ENCODE peak calls at places on chromosomes 3 and 15, in nine cellular contexts. One of them, this sample, is unnamed.

GRCh38 chr15:70758790-70759462 is 4.4 kb downstream of the UACA start:
- DNase-seq in OCI-LY7: no peak
- DNase-seq in AML-193: no peak
- DNase-seq in astrocyte of the hippocampus: no peak
- DNase-seq in substantia nigra: no peak
- DNase-seq in naive thymus-derived CD8-positive, alpha-beta T cell: no peak
- DNase-seq in left colon: no peak
- DNase-seq in activated gamma-delta T cell treated with Interleukin-2 at 50 U/mL for 16 hours: no peak
- DNase-seq in NCI-H345: no peak
- DNase-seq in this sample: no peak

GRCh38 chr3:160006282-160007163 is 17.9 kb downstream of the IL12A start:
- DNase-seq in OCI-LY7: peak
- DNase-seq in AML-193: peak
- DNase-seq in astrocyte of the hippocampus: peak
- DNase-seq in substantia nigra: peak
- DNase-seq in naive thymus-derived CD8-positive, alpha-beta T cell: no peak
- DNase-seq in left colon: no peak
- DNase-seq in activated gamma-delta T cell treated with Interleukin-2 at 50 U/mL for 16 hours: no peak
- DNase-seq in NCI-H345: peak
- DNase-seq in this sample: no peak

GRCh38 chr3:184005981-184006507 is 11.6 kb downstream of the ABCC5 start:
- DNase-seq in OCI-LY7: peak
- DNase-seq in AML-193: no peak
- DNase-seq in astrocyte of the hippocampus: peak
- DNase-seq in substantia nigra: no peak
- DNase-seq in naive thymus-derived CD8-positive, alpha-beta T cell: no peak
- DNase-seq in left colon: peak
- DNase-seq in activated gamma-delta T cell treated with Interleukin-2 at 50 U/mL for 16 hours: no peak
- DNase-seq in NCI-H345: peak
- DNase-seq in this sample: peak

GRCh38 chr15:38391186-38391585 is 62.7 kb upstream of the FAM98B start:
- DNase-seq in OCI-LY7: no peak
- DNase-seq in AML-193: no peak
- DNase-seq in astrocyte of the hippocampus: peak
- DNase-seq in substantia nigra: no peak
- DNase-seq in naive thymus-derived CD8-positive, alpha-beta T cell: no peak
- DNase-seq in left colon: no peak
- DNase-seq in activated gamma-delta T cell treated with Interleukin-2 at 50 U/mL for 16 hours: no peak
- DNase-seq in NCI-H345: no peak
- DNase-seq in this sample: no peak

GRCh38 chr15:72851586-72851985 is 68.0 kb upstream of the ADPGK start:
- DNase-seq in OCI-LY7: no peak
- DNase-seq in AML-193: no peak
- DNase-seq in astrocyte of the hippocampus: no peak
- DNase-seq in substantia nigra: no peak
- DNase-seq in naive thymus-derived CD8-positive, alpha-beta T cell: no peak
- DNase-seq in left colon: no peak
- DNase-seq in activated gamma-delta T cell treated with Interleukin-2 at 50 U/mL for 16 hours: no peak
- DNase-seq in NCI-H345: no peak
- DNase-seq in this sample: no peak

GRCh38 chr3:102230057-102230456 is 204.8 kb upstream of the ZPLD1 start:
- DNase-seq in OCI-LY7: peak
- DNase-seq in AML-193: peak
- DNase-seq in astrocyte of the hippocampus: no peak
- DNase-seq in substantia nigra: no peak
- DNase-seq in naive thymus-derived CD8-positive, alpha-beta T cell: no peak
- DNase-seq in left colon: no peak
- DNase-seq in activated gamma-delta T cell treated with Interleukin-2 at 50 U/mL for 16 hours: no peak
- DNase-seq in NCI-H345: no peak
- DNase-seq in this sample: no peak

GRCh38 chr3:159828542-159828943 is 160.1 kb upstream of the IL12A start:
- DNase-seq in OCI-LY7: peak
- DNase-seq in AML-193: peak
- DNase-seq in astrocyte of the hippocampus: peak
- DNase-seq in substantia nigra: no peak
- DNase-seq in naive thymus-derived CD8-positive, alpha-beta T cell: no peak
- DNase-seq in left colon: no peak
- DNase-seq in activated gamma-delta T cell treated with Interleukin-2 at 50 U/mL for 16 hours: no peak
- DNase-seq in NCI-H345: peak
- DNase-seq in this sample: no peak

GRCh38 chr3:4819761-4820160 is 159.5 kb upstream of the BHLHE40 start:
- DNase-seq in OCI-LY7: no peak
- DNase-seq in AML-193: no peak
- DNase-seq in astrocyte of the hippocampus: no peak
- DNase-seq in substantia nigra: no peak
- DNase-seq in naive thymus-derived CD8-positive, alpha-beta T cell: no peak
- DNase-seq in left colon: no peak
- DNase-seq in activated gamma-delta T cell treated with Interleukin-2 at 50 U/mL for 16 hours: no peak
- DNase-seq in NCI-H345: no peak
- DNase-seq in this sample: no peak

GRCh38 chr15:83289160-83289559 is 4.7 kb upstream of the BNC1 start:
- DNase-seq in OCI-LY7: no peak
- DNase-seq in AML-193: no peak
- DNase-seq in astrocyte of the hippocampus: peak
- DNase-seq in substantia nigra: no peak
- DNase-seq in naive thymus-derived CD8-positive, alpha-beta T cell: no peak
- DNase-seq in left colon: no peak
- DNase-seq in activated gamma-delta T cell treated with Interleukin-2 at 50 U/mL for 16 hours: no peak
- DNase-seq in NCI-H345: no peak
- DNase-seq in this sample: no peak

GRCh38 chr3:193905993-193906396 is 230.0 kb upstream of the HES1 start:
- DNase-seq in OCI-LY7: no peak
- DNase-seq in AML-193: no peak
- DNase-seq in astrocyte of the hippocampus: no peak
- DNase-seq in substantia nigra: no peak
- DNase-seq in naive thymus-derived CD8-positive, alpha-beta T cell: no peak
- DNase-seq in left colon: no peak
- DNase-seq in activated gamma-delta T cell treated with Interleukin-2 at 50 U/mL for 16 hours: no peak
- DNase-seq in NCI-H345: no peak
- DNase-seq in this sample: no peak

GRCh38 chr3:58192076-58192475 is 18.7 kb downstream of the DNASE1L3 start:
- DNase-seq in OCI-LY7: no peak
- DNase-seq in AML-193: no peak
- DNase-seq in astrocyte of the hippocampus: no peak
- DNase-seq in substantia nigra: no peak
- DNase-seq in naive thymus-derived CD8-positive, alpha-beta T cell: no peak
- DNase-seq in left colon: no peak
- DNase-seq in activated gamma-delta T cell treated with Interleukin-2 at 50 U/mL for 16 hours: no peak
- DNase-seq in NCI-H345: no peak
- DNase-seq in this sample: no peak

GRCh38 chr15:74408385-74408784 is 25.4 kb downstream of the SEMA7A start:
- DNase-seq in OCI-LY7: no peak
- DNase-seq in AML-193: no peak
- DNase-seq in astrocyte of the hippocampus: no peak
- DNase-seq in substantia nigra: no peak
- DNase-seq in naive thymus-derived CD8-positive, alpha-beta T cell: no peak
- DNase-seq in left colon: no peak
- DNase-seq in activated gamma-delta T cell treated with Interleukin-2 at 50 U/mL for 16 hours: no peak
- DNase-seq in NCI-H345: no peak
- DNase-seq in this sample: no peak

GRCh38 chr3:195803309-195803908 is 8.3 kb downstream of the MUC4 start:
- DNase-seq in OCI-LY7: no peak
- DNase-seq in AML-193: no peak
- DNase-seq in astrocyte of the hippocampus: no peak
- DNase-seq in substantia nigra: no peak
- DNase-seq in naive thymus-derived CD8-positive, alpha-beta T cell: no peak
- DNase-seq in left colon: no peak
- DNase-seq in activated gamma-delta T cell treated with Interleukin-2 at 50 U/mL for 16 hours: no peak
- DNase-seq in NCI-H345: no peak
- DNase-seq in this sample: no peak

GRCh38 chr3:133464573-133464972 is 64.7 kb downstream of the BFSP2 start:
- DNase-seq in OCI-LY7: peak
- DNase-seq in AML-193: peak
- DNase-seq in astrocyte of the hippocampus: peak
- DNase-seq in substantia nigra: no peak
- DNase-seq in naive thymus-derived CD8-positive, alpha-beta T cell: no peak
- DNase-seq in left colon: no peak
- DNase-seq in activated gamma-delta T cell treated with Interleukin-2 at 50 U/mL for 16 hours: no peak
- DNase-seq in NCI-H345: no peak
- DNase-seq in this sample: no peak

GRCh38 chr3:56758539-56758981 is 43.2 kb downstream of the ARHGEF3 start:
- DNase-seq in OCI-LY7: no peak
- DNase-seq in AML-193: peak
- DNase-seq in astrocyte of the hippocampus: peak
- DNase-seq in substantia nigra: no peak
- DNase-seq in naive thymus-derived CD8-positive, alpha-beta T cell: no peak
- DNase-seq in left colon: no peak
- DNase-seq in activated gamma-delta T cell treated with Interleukin-2 at 50 U/mL for 16 hours: no peak
- DNase-seq in NCI-H345: no peak
- DNase-seq in this sample: peak

GRCh38 chr15:98480858-98481257 is 167.5 kb upstream of the IGF1R start:
- DNase-seq in OCI-LY7: no peak
- DNase-seq in AML-193: no peak
- DNase-seq in astrocyte of the hippocampus: no peak
- DNase-seq in substantia nigra: no peak
- DNase-seq in naive thymus-derived CD8-positive, alpha-beta T cell: no peak
- DNase-seq in left colon: no peak
- DNase-seq in activated gamma-delta T cell treated with Interleukin-2 at 50 U/mL for 16 hours: no peak
- DNase-seq in NCI-H345: no peak
- DNase-seq in this sample: no peak

GRCh38 chr15:90667063-90667754 is 49.9 kb upstream of the BLM start:
- DNase-seq in OCI-LY7: no peak
- DNase-seq in AML-193: no peak
- DNase-seq in astrocyte of the hippocampus: no peak
- DNase-seq in substantia nigra: no peak
- DNase-seq in naive thymus-derived CD8-positive, alpha-beta T cell: no peak
- DNase-seq in left colon: no peak
- DNase-seq in activated gamma-delta T cell treated with Interleukin-2 at 50 U/mL for 16 hours: no peak
- DNase-seq in NCI-H345: no peak
- DNase-seq in this sample: no peak

GRCh38 chr3:119597548-119598288 is at the start of gene PLA1A:
- DNase-seq in OCI-LY7: no peak
- DNase-seq in AML-193: no peak
- DNase-seq in astrocyte of the hippocampus: no peak
- DNase-seq in substantia nigra: no peak
- DNase-seq in naive thymus-derived CD8-positive, alpha-beta T cell: no peak
- DNase-seq in left colon: no peak
- DNase-seq in activated gamma-delta T cell treated with Interleukin-2 at 50 U/mL for 16 hours: no peak
- DNase-seq in NCI-H345: no peak
- DNase-seq in this sample: no peak

GRCh38 chr15:60830479-60830878 is 351.5 kb upstream of the ICE2 start:
- DNase-seq in OCI-LY7: no peak
- DNase-seq in AML-193: no peak
- DNase-seq in astrocyte of the hippocampus: peak
- DNase-seq in substantia nigra: no peak
- DNase-seq in naive thymus-derived CD8-positive, alpha-beta T cell: no peak
- DNase-seq in left colon: no peak
- DNase-seq in activated gamma-delta T cell treated with Interleukin-2 at 50 U/mL for 16 hours: no peak
- DNase-seq in NCI-H345: no peak
- DNase-seq in this sample: no peak

GRCh38 chr3:150265305-150265704 is 142.8 kb upstream of the TSC22D2 start:
- DNase-seq in OCI-LY7: no peak
- DNase-seq in AML-193: no peak
- DNase-seq in astrocyte of the hippocampus: no peak
- DNase-seq in substantia nigra: no peak
- DNase-seq in naive thymus-derived CD8-positive, alpha-beta T cell: no peak
- DNase-seq in left colon: no peak
- DNase-seq in activated gamma-delta T cell treated with Interleukin-2 at 50 U/mL for 16 hours: no peak
- DNase-seq in NCI-H345: no peak
- DNase-seq in this sample: no peak

GRCh38 chr3:148748323-148748722 is 50.6 kb downstream of the AGTR1 start:
- DNase-seq in OCI-LY7: no peak
- DNase-seq in AML-193: no peak
- DNase-seq in astrocyte of the hippocampus: no peak
- DNase-seq in substantia nigra: no peak
- DNase-seq in naive thymus-derived CD8-positive, alpha-beta T cell: no peak
- DNase-seq in left colon: no peak
- DNase-seq in activated gamma-delta T cell treated with Interleukin-2 at 50 U/mL for 16 hours: no peak
- DNase-seq in NCI-H345: no peak
- DNase-seq in this sample: no peak

GRCh38 chr3:185527364-185527763 is 25.0 kb downstream of the LIPH start:
- DNase-seq in OCI-LY7: no peak
- DNase-seq in AML-193: no peak
- DNase-seq in astrocyte of the hippocampus: peak
- DNase-seq in substantia nigra: no peak
- DNase-seq in naive thymus-derived CD8-positive, alpha-beta T cell: no peak
- DNase-seq in left colon: no peak
- DNase-seq in activated gamma-delta T cell treated with Interleukin-2 at 50 U/mL for 16 hours: no peak
- DNase-seq in NCI-H345: no peak
- DNase-seq in this sample: no peak

GRCh38 chr15:85587707-85588441 is 206.9 kb downstream of the KLHL25 start:
- DNase-seq in OCI-LY7: no peak
- DNase-seq in AML-193: no peak
- DNase-seq in astrocyte of the hippocampus: peak
- DNase-seq in substantia nigra: no peak
- DNase-seq in naive thymus-derived CD8-positive, alpha-beta T cell: no peak
- DNase-seq in left colon: no peak
- DNase-seq in activated gamma-delta T cell treated with Interleukin-2 at 50 U/mL for 16 hours: no peak
- DNase-seq in NCI-H345: no peak
- DNase-seq in this sample: no peak

GRCh38 chr15:26891448-26891881 is 24.6 kb downstream of the GABRA5 start:
- DNase-seq in OCI-LY7: peak
- DNase-seq in AML-193: peak
- DNase-seq in astrocyte of the hippocampus: peak
- DNase-seq in substantia nigra: peak
- DNase-seq in naive thymus-derived CD8-positive, alpha-beta T cell: no peak
- DNase-seq in left colon: no peak
- DNase-seq in activated gamma-delta T cell treated with Interleukin-2 at 50 U/mL for 16 hours: no peak
- DNase-seq in NCI-H345: peak
- DNase-seq in this sample: no peak

GRCh38 chr3:126105691-126106187 is 21.8 kb upstream of the SLC41A3 start:
- DNase-seq in OCI-LY7: no peak
- DNase-seq in AML-193: no peak
- DNase-seq in astrocyte of the hippocampus: no peak
- DNase-seq in substantia nigra: no peak
- DNase-seq in naive thymus-derived CD8-positive, alpha-beta T cell: no peak
- DNase-seq in left colon: no peak
- DNase-seq in activated gamma-delta T cell treated with Interleukin-2 at 50 U/mL for 16 hours: no peak
- DNase-seq in NCI-H345: no peak
- DNase-seq in this sample: no peak

GRCh38 chr15:78396976-78397375 is 41.0 kb upstream of the IREB2 start:
- DNase-seq in OCI-LY7: peak
- DNase-seq in AML-193: no peak
- DNase-seq in astrocyte of the hippocampus: peak
- DNase-seq in substantia nigra: no peak
- DNase-seq in naive thymus-derived CD8-positive, alpha-beta T cell: no peak
- DNase-seq in left colon: peak
- DNase-seq in activated gamma-delta T cell treated with Interleukin-2 at 50 U/mL for 16 hours: no peak
- DNase-seq in NCI-H345: no peak
- DNase-seq in this sample: no peak

GRCh38 chr3:52444860-52445793 is at the start of gene SEMA3G:
- DNase-seq in OCI-LY7: peak
- DNase-seq in AML-193: peak
- DNase-seq in astrocyte of the hippocampus: peak
- DNase-seq in substantia nigra: no peak
- DNase-seq in naive thymus-derived CD8-positive, alpha-beta T cell: peak
- DNase-seq in left colon: peak
- DNase-seq in activated gamma-delta T cell treated with Interleukin-2 at 50 U/mL for 16 hours: peak
- DNase-seq in NCI-H345: peak
- DNase-seq in this sample: peak

GRCh38 chr3:78140866-78141658 is 1101.2 kb downstream of the ROBO2 start:
- DNase-seq in OCI-LY7: no peak
- DNase-seq in AML-193: no peak
- DNase-seq in astrocyte of the hippocampus: peak
- DNase-seq in substantia nigra: no peak
- DNase-seq in naive thymus-derived CD8-positive, alpha-beta T cell: no peak
- DNase-seq in left colon: no peak
- DNase-seq in activated gamma-delta T cell treated with Interleukin-2 at 50 U/mL for 16 hours: no peak
- DNase-seq in NCI-H345: no peak
- DNase-seq in this sample: no peak

GRCh38 chr3:189049458-189050231 is 122.1 kb upstream of the TPRG1 start:
- DNase-seq in OCI-LY7: peak
- DNase-seq in AML-193: peak
- DNase-seq in astrocyte of the hippocampus: no peak
- DNase-seq in substantia nigra: no peak
- DNase-seq in naive thymus-derived CD8-positive, alpha-beta T cell: no peak
- DNase-seq in left colon: no peak
- DNase-seq in activated gamma-delta T cell treated with Interleukin-2 at 50 U/mL for 16 hours: no peak
- DNase-seq in NCI-H345: no peak
- DNase-seq in this sample: peak

GRCh38 chr3:97686258-97686657 is 78.3 kb upstream of the ARL6 start:
- DNase-seq in OCI-LY7: no peak
- DNase-seq in AML-193: no peak
- DNase-seq in astrocyte of the hippocampus: no peak
- DNase-seq in substantia nigra: no peak
- DNase-seq in naive thymus-derived CD8-positive, alpha-beta T cell: no peak
- DNase-seq in left colon: no peak
- DNase-seq in activated gamma-delta T cell treated with Interleukin-2 at 50 U/mL for 16 hours: no peak
- DNase-seq in NCI-H345: no peak
- DNase-seq in this sample: no peak

GRCh38 chr15:62940755-62941361 is 101.7 kb upstream of the TPM1 start:
- DNase-seq in OCI-LY7: no peak
- DNase-seq in AML-193: no peak
- DNase-seq in astrocyte of the hippocampus: peak
- DNase-seq in substantia nigra: peak
- DNase-seq in naive thymus-derived CD8-positive, alpha-beta T cell: no peak
- DNase-seq in left colon: peak
- DNase-seq in activated gamma-delta T cell treated with Interleukin-2 at 50 U/mL for 16 hours: no peak
- DNase-seq in NCI-H345: no peak
- DNase-seq in this sample: no peak